ENCODE peak calls at places on chromosomes 3 and 15, in four cellular contexts. One of them, this sample, is unnamed.

GRCh38 chr3:172708905-172709775 is 1.7 kb downstream of the NCEH1 start:
- DNase-seq in GM12878: no peak
- DNase-seq in HepG2: no peak
- DNase-seq in K562: no peak
- DNase-seq in this sample: no peak

GRCh38 chr15:69828181-69828828 is 269.4 kb downstream of the TLE3 start:
- DNase-seq in HepG2: no peak
- DNase-seq in K562: no peak
- DNase-seq in GM12878: no peak
- DNase-seq in this sample: no peak

GRCh38 chr3:111691293-111691909 is 96.3 kb upstream of the ZBED2 start:
- DNase-seq in K562: peak
- DNase-seq in GM12878: no peak
- DNase-seq in HepG2: peak
- DNase-seq in this sample: peak

GRCh38 chr3:123751478-123751877 is 132.7 kb downstream of the MYLK start:
- DNase-seq in K562: no peak
- DNase-seq in HepG2: no peak
- DNase-seq in GM12878: no peak
- DNase-seq in this sample: no peak

GRCh38 chr3:115922681-115923347 is 299.5 kb downstream of the GAP43 start:
- DNase-seq in HepG2: peak
- DNase-seq in K562: peak
- DNase-seq in GM12878: no peak
- DNase-seq in this sample: peak

GRCh38 chr3:35088943-35089342 is 550.4 kb upstream of the ARPP21 start:
- DNase-seq in K562: no peak
- DNase-seq in HepG2: no peak
- DNase-seq in GM12878: no peak
- DNase-seq in this sample: no peak

GRCh38 chr3:89373459-89373858 is 266.0 kb downstream of the EPHA3 start:
- DNase-seq in GM12878: no peak
- DNase-seq in HepG2: no peak
- DNase-seq in K562: no peak
- DNase-seq in this sample: no peak

GRCh38 chr3:16070707-16071106 is 103.8 kb upstream of the GALNT15 start:
- DNase-seq in GM12878: no peak
- DNase-seq in K562: no peak
- DNase-seq in HepG2: no peak
- DNase-seq in this sample: no peak

GRCh38 chr15:99057020-99057419 is 47.9 kb upstream of the SYNM start:
- DNase-seq in GM12878: peak
- DNase-seq in HepG2: no peak
- DNase-seq in K562: no peak
- DNase-seq in this sample: no peak

DNA sequence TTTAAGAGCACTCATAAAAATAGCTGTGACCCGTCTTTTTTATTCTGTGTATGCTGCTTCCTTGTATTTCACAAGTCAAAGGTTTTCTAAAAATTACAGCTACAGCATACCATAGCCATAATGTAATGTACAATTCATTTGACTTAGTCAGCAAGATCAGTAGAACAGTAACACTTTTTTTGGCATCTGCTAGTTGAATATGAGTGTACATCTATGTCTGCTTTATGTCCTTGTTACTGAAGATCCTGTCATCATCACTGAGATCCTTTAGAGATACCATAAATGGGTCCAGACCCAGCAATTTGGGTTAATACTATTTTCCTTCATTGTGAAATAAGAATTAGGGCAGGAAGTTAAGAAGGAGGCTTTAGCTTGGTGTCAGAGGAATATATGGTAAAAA is 42.2 kb downstream of the CMSS1 start:
- DNase-seq in HepG2: no peak
- DNase-seq in GM12878: no peak
- DNase-seq in K562: no peak
- DNase-seq in this sample: no peak
- TF ChIP-seq TARDBP in HepG2: no peak
- TF ChIP-seq TARDBP in GM12878: no peak
- TF ChIP-seq TARDBP in K562: no peak
- TF ChIP-seq TARDBP in this sample: no peak

DNA sequence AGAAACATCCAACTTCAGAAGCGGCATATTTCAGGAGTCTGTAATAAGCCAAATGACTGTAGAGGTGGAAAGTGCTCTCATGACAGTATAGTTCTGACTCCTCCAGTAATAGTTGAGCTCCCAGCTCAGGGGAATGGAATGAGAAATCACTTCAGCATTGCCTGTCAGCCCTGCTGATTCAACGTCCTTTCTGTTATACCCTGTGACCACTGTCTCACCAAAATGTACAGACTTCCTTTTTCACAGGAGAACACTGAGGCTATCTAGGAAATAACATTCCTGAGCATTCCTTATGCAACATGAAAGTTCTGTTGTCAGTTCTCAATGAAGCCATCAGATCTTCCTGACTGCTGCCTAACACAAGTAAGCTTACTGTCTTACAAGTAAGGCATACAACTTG is 284.5 kb upstream of the MME start:
- DNase-seq in K562: no peak
- DNase-seq in GM12878: no peak
- DNase-seq in HepG2: no peak
- DNase-seq in this sample: no peak
- TF ChIP-seq TARDBP in K562: no peak
- TF ChIP-seq TARDBP in GM12878: no peak
- TF ChIP-seq TARDBP in HepG2: no peak
- TF ChIP-seq TARDBP in this sample: no peak

GRCh38 chr3:52433328-52434060 is 11.4 kb downstream of the SEMA3G start:
- DNase-seq in K562: no peak
- DNase-seq in HepG2: no peak
- DNase-seq in GM12878: no peak
- DNase-seq in this sample: no peak
- TF ChIP-seq TARDBP in K562: no peak
- TF ChIP-seq TARDBP in HepG2: no peak
- TF ChIP-seq TARDBP in GM12878: no peak
- TF ChIP-seq TARDBP in this sample: no peak

DNA sequence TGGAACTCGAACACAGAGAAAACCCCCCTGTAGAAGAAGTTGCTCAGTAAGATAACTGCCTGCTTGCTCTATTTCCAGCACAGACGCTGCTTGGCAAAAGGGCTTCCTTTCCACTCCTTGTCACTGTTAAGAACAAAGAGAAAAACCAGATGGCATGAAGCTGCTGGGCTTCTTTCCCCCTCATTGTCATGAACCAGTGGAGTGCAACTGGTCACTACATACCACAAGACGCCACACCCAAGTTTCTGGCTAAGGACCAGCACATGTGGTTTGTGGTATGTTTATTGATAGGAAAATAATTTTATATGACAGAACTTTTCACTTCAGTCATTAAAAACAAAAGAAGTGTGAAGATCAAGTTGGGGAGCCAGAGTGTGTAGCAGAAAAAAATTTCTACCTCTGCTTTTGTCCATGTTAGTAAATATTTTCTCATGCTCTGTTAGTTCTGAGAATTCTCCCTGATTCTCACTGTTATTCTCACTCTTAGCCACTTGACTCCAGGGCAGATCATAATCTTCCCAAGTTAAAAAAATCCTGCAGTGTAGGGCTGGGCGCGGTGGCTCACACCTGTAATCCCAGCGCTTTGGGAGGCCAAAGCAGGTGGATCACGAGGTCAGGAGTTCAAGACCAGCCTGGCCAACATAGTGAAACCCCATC is 37.9 kb downstream of the CLK3 start:
- DNase-seq in K562: no peak
- DNase-seq in HepG2: no peak
- DNase-seq in GM12878: no peak
- DNase-seq in this sample: no peak
- TF ChIP-seq TARDBP in K562: no peak
- TF ChIP-seq TARDBP in HepG2: no peak
- TF ChIP-seq TARDBP in GM12878: no peak
- TF ChIP-seq TARDBP in this sample: no peak

GRCh38 chr3:135739755-135740154 is 225.8 kb upstream of the PPP2R3A start:
- DNase-seq in GM12878: no peak
- DNase-seq in K562: no peak
- DNase-seq in HepG2: no peak
- DNase-seq in this sample: no peak
- TF ChIP-seq TARDBP in GM12878: no peak
- TF ChIP-seq TARDBP in K562: no peak
- TF ChIP-seq TARDBP in HepG2: no peak
- TF ChIP-seq TARDBP in this sample: no peak